ENCODE peak calls at places on chromosomes 7 and 10, in eight cellular contexts. P is NCI-H1694 treated with DMSO at 0.1 percent for 48 hours; C is activated T-cell treated with anti-CD3 and anti-CD28 coated beads for 4 hours; O is nucleus accumbens; V is activated effector memory CD4-positive, alpha-beta T cell treated with Interleukin-2 at 50 U/mL for 16 hours; R is lung; E is frontal cortex; A is ELR. W is an unnamed sample.

GRCh38 chr10:100009283-100009792 is 409 bp downstream of the DNMBP start:
- DNase-seq in P (peak), C (no peak), O (peak), A (peak), R (no peak), V (no peak), E (no peak), W (peak)

GRCh38 chr7:4645241-4645640 is 36.9 kb upstream of the FOXK1 start:
- DNase-seq in R (no peak), C (no peak), V (no peak), E (no peak), A (no peak), O (no peak), P (no peak), W (no peak)

GRCh38 chr7:101816499-101817030 is 861 bp upstream of the CUX1 start:
- DNase-seq in A (peak), C (no peak), E (peak), V (no peak), R (no peak), O (peak), P (peak), W (no peak)

GRCh38 chr7:42691030-42691639 is 220.7 kb downstream of the C7orf25 start:
- DNase-seq in V (no peak), A (peak), E (no peak), P (no peak), C (no peak), O (no peak), R (no peak), W (no peak)

GRCh38 chr7:50209461-50210161 is 94.9 kb upstream of the IKZF1 start:
- DNase-seq in O (no peak), A (no peak), V (no peak), R (no peak), C (peak), E (no peak), P (no peak), W (no peak)

GRCh38 chr7:95897557-95898183 is 125.3 kb downstream of the DYNC1I1 start:
- DNase-seq in C (no peak), A (no peak), E (no peak), P (peak), R (no peak), V (no peak), O (no peak), W (no peak)

GRCh38 chr7:51295435-51296269 is 21.0 kb downstream of the COBL start:
- DNase-seq in P (no peak), V (no peak), C (no peak), O (no peak), R (no peak), A (no peak), E (no peak), W (no peak)

GRCh38 chr7:157668884-157669767 is 332.3 kb downstream of the DNAJB6 start:
- DNase-seq in R (no peak), C (no peak), O (no peak), V (no peak), A (no peak), P (no peak), E (no peak), W (no peak)

GRCh38 chr7:6420680-6421079 is 27.1 kb downstream of the DAGLB start:
- DNase-seq in A (no peak), V (no peak), P (peak), O (no peak), C (no peak), R (no peak), E (no peak), W (no peak)

GRCh38 chr10:8738987-8739386 is 684.5 kb downstream of the GATA3 start:
- DNase-seq in C (no peak), R (no peak), P (no peak), O (no peak), E (no peak), V (no peak), A (no peak), W (no peak)

GRCh38 chr7:97017197-97018125 is 7.2 kb downstream of the DLX5 start:
- DNase-seq in E (no peak), A (no peak), R (no peak), P (no peak), C (no peak), O (no peak), V (no peak), W (no peak)

GRCh38 chr10:103982639-103983038 is 15.7 kb downstream of the SLK start:
- DNase-seq in E (no peak), C (no peak), P (no peak), R (no peak), A (peak), V (no peak), O (no peak), W (no peak)

GRCh38 chr10:92760609-92761008 is 70.9 kb downstream of the HHEX start:
- DNase-seq in A (peak), C (no peak), V (no peak), R (no peak), E (no peak), P (no peak), O (no peak), W (no peak)

GRCh38 chr10:97230146-97230545 is 44.4 kb upstream of the SLIT1 start:
- DNase-seq in R (no peak), O (no peak), P (no peak), C (no peak), V (no peak), E (no peak), A (peak), W (no peak)

GRCh38 chr7:22979861-22980260 is 34.1 kb downstream of the HYCC1 start:
- DNase-seq in A (peak), P (no peak), E (no peak), V (no peak), R (no peak), O (no peak), C (no peak), W (no peak)

GRCh38 chr7:16838386-16838785 is 33.6 kb upstream of the AGR2 start:
- DNase-seq in R (no peak), P (no peak), A (no peak), O (no peak), E (no peak), C (no peak), V (no peak), W (no peak)

GRCh38 chr7:25519962-25520562 is 291.8 kb upstream of the NPVF start:
- DNase-seq in E (no peak), V (no peak), P (no peak), O (no peak), A (no peak), C (no peak), R (no peak), W (no peak)

GRCh38 chr7:44386139-44386913 is 60.9 kb upstream of the CAMK2B start:
- DNase-seq in E (no peak), P (no peak), A (peak), C (no peak), O (no peak), V (no peak), R (peak), W (no peak)

GRCh38 chr10:77478248-77478963 is 159.2 kb downstream of the KCNMA1 start:
- DNase-seq in A (peak), E (no peak), P (peak), C (no peak), O (no peak), V (no peak), R (no peak), W (no peak)

GRCh38 chr10:119337796-119338432 is 130.5 kb downstream of the GRK5 start:
- DNase-seq in O (no peak), E (no peak), R (no peak), P (no peak), C (no peak), V (no peak), A (peak), W (no peak)

GRCh38 chr7:29811597-29811996 is 5.3 kb downstream of the WIPF3 start:
- DNase-seq in O (no peak), P (no peak), V (no peak), R (no peak), E (no peak), C (no peak), A (no peak), W (no peak)

GRCh38 chr10:110859947-110860376 is 11.8 kb upstream of the PDCD4 start:
- DNase-seq in V (no peak), P (no peak), E (no peak), A (no peak), C (no peak), O (no peak), R (no peak), W (no peak)